ENCODE peak calls at places on chromosomes 4 and X, in nine cellular contexts. J, V, G, F, M, K, E, Y and D are unnamed samples.
A peak's percentile ranks its signal among the peaks of the same experiment; 100 is the strongest.

GRCh38 chr4:165207016-165207430 is 338 bp upstream of the KLHL2 start:
- DNase-seq in J (peak; percentile 29), V (no peak), G (no peak), F (no peak), M (no peak), K (no peak), E (peak; percentile 9), Y (no peak), D (peak; percentile 31)

GRCh38 chr4:118776166-118776954 is 59.6 kb downstream of the SEC24D start:
- DNase-seq in J (no peak), V (no peak), G (no peak), F (no peak), M (no peak), K (peak; percentile 64), E (no peak), Y (no peak), D (peak; percentile 70)

GRCh38 chr4:17092990-17093880 is 194.8 kb upstream of the LDB2 start:
- DNase-seq in J (no peak), V (no peak), G (no peak), F (no peak), M (no peak), K (no peak), E (no peak), Y (no peak), D (no peak)

GRCh38 chr4:89303989-89304388 is 3.6 kb downstream of the GPRIN3 start:
- DNase-seq in J (no peak), V (no peak), G (no peak), F (no peak), M (no peak), K (no peak), E (no peak), Y (no peak), D (no peak)

GRCh38 chr4:123034023-123034422 is 111.6 kb upstream of the NUDT6 start:
- DNase-seq in J (no peak), V (no peak), G (no peak), F (no peak), M (no peak), K (no peak), E (no peak), Y (no peak), D (peak; percentile 62)

GRCh38 chr4:55609393-55609821 is 17.4 kb upstream of the PDCL2 start:
- DNase-seq in J (no peak), V (no peak), G (no peak), F (no peak), M (no peak), K (no peak), E (no peak), Y (no peak), D (peak; percentile 2)

GRCh38 chrX:102154900-102155805 is 624 bp downstream of the BEX5 start:
- DNase-seq in J (peak; percentile 18), V (no peak), G (no peak), F (no peak), M (no peak), K (no peak), E (no peak), Y (peak; percentile 6), D (no peak)

GRCh38 chr4:128528793-128529553 is 241.4 kb upstream of the PGRMC2 start:
- DNase-seq in J (no peak), V (peak; percentile 91), G (no peak), F (peak; percentile 69), M (no peak), K (peak; percentile 94), E (peak; percentile 39), Y (peak; percentile 67), D (peak; percentile 99)

GRCh38 chr4:1045193-1045594 is 33.8 kb downstream of the FGFRL1 start:
- DNase-seq in J (no peak), V (no peak), G (no peak), F (no peak), M (peak; percentile 25), K (no peak), E (no peak), Y (no peak), D (no peak)

GRCh38 chr4:98780926-98781325 is 122.5 kb upstream of the TSPAN5 start:
- DNase-seq in J (no peak), V (no peak), G (no peak), F (no peak), M (no peak), K (no peak), E (no peak), Y (no peak), D (no peak)

GRCh38 chrX:41108007-41108683 is 22.9 kb downstream of the USP9X start:
- DNase-seq in J (no peak), V (no peak), G (no peak), F (no peak), M (no peak), K (no peak), E (no peak), Y (no peak), D (no peak)

GRCh38 chrX:114071412-114071811 is 512.5 kb upstream of the HTR2C start:
- DNase-seq in J (no peak), V (no peak), G (peak; percentile 76), F (no peak), M (no peak), K (no peak), E (no peak), Y (no peak), D (no peak)

GRCh38 chr4:37827802-37828321 is 1.4 kb downstream of the PGM2 start:
- DNase-seq in J (no peak), V (no peak), G (no peak), F (no peak), M (no peak), K (no peak), E (no peak), Y (no peak), D (no peak)

GRCh38 chr4:109729155-109729562 is 711 bp downstream of the PLA2G12A start:
- DNase-seq in J (no peak), V (no peak), G (peak; percentile 24), F (no peak), M (no peak), K (peak; percentile 33), E (no peak), Y (peak; percentile 13), D (peak; percentile 7)

GRCh38 chr4:173513651-173514050 is 16.4 kb downstream of the HAND2 start:
- DNase-seq in J (no peak), V (no peak), G (no peak), F (no peak), M (no peak), K (peak; percentile 45), E (no peak), Y (no peak), D (no peak)

GRCh38 chr4:7908668-7909067 is 31.0 kb downstream of the AFAP1 start:
- DNase-seq in J (no peak), V (no peak), G (no peak), F (no peak), M (no peak), K (no peak), E (no peak), Y (no peak), D (no peak)
- H3K27ac ChIP-seq in J (no peak overlapping the region), V (no peak overlapping the region), G (no peak overlapping the region), F (peak overlapping the region; percentile 95), M (no peak overlapping the region), K (no peak overlapping the region), E (no peak overlapping the region), Y (no peak overlapping the region), D (no peak overlapping the region)

GRCh38 chr4:53586121-53586816 is 5.0 kb downstream of the LNX1 start:
- DNase-seq in J (no peak), V (peak; percentile 88), G (no peak), F (no peak), M (no peak), K (peak; percentile 81), E (peak; percentile 17), Y (no peak), D (peak; percentile 99)

GRCh38 chr4:53587123-53587522 is 4.2 kb downstream of the LNX1 start:
- DNase-seq in J (no peak), V (no peak), G (no peak), F (no peak), M (no peak), K (no peak), E (no peak), Y (no peak), D (no peak)

GRCh38 chr4:53591372-53591892 is at the start of gene LNX1:
- DNase-seq in J (peak; percentile 97), V (no peak), G (peak; percentile 22), F (no peak), M (no peak), K (no peak), E (no peak), Y (peak; percentile 10), D (no peak)

GRCh38 chr4:53592128-53592527 is 842 bp upstream of the LNX1 start:
- DNase-seq in J (peak; percentile 75), V (no peak), G (no peak), F (no peak), M (no peak), K (peak; percentile 84), E (no peak), Y (no peak), D (peak; percentile 13)

GRCh38 chr4:53589511-53589910 is 1.8 kb downstream of the LNX1 start:
- DNase-seq in J (no peak), V (no peak), G (no peak), F (no peak), M (no peak), K (peak; percentile 74), E (no peak), Y (no peak), D (no peak)
- H3K27ac ChIP-seq in J (no peak overlapping the region), V (no peak overlapping the region), G (no peak overlapping the region), F (no peak overlapping the region), M (no peak overlapping the region), K (no peak overlapping the region), E (no peak overlapping the region), Y (no peak overlapping the region), D (no peak overlapping the region)

GRCh38 chrX:154731881-154732280 is 19.0 kb downstream of the GAB3 start:
- DNase-seq in J (no peak), V (no peak), G (peak; percentile 54), F (no peak), M (no peak), K (peak; percentile 62), E (no peak), Y (no peak), D (peak; percentile 45)

GRCh38 chrX:154732421-154733071 is 18.3 kb downstream of the GAB3 start:
- DNase-seq in J (no peak), V (no peak), G (peak; percentile 66), F (peak; percentile 85), M (no peak), K (peak; percentile 81), E (no peak), Y (no peak), D (peak; percentile 74)

GRCh38 chrX:154734101-154734781 is 16.6 kb downstream of the GAB3 start:
- DNase-seq in J (no peak), V (no peak), G (peak; percentile 87), F (no peak), M (peak; percentile 40), K (peak; percentile 90), E (peak; percentile 17), Y (no peak), D (peak; percentile 91)

GRCh38 chrX:154731203-154731602 is 19.7 kb downstream of the GAB3 start:
- DNase-seq in J (no peak), V (no peak), G (peak; percentile 69), F (no peak), M (no peak), K (no peak), E (no peak), Y (no peak), D (no peak)

GRCh38 chrX:154733072-154733425 is 17.8 kb downstream of the GAB3 start:
- DNase-seq in J (no peak), V (no peak), G (no peak), F (no peak), M (no peak), K (no peak), E (no peak), Y (no peak), D (no peak)
- H3K27ac ChIP-seq in J (peak overlapping the region; percentile 77), V (no peak overlapping the region), G (peak overlapping the region; percentile 84), F (peak overlapping the region; percentile 89), M (peak overlapping the region; percentile 74), K (peak overlapping the region; percentile 62), E (peak overlapping the region; percentile 87), Y (no peak overlapping the region), D (no peak overlapping the region)

GRCh38 chr4:103199009-103199408 is 866 bp upstream of the CENPE start:
- DNase-seq in J (no peak), V (no peak), G (no peak), F (no peak), M (no peak), K (no peak), E (no peak), Y (no peak), D (no peak)
- H3K27ac ChIP-seq in J (no peak overlapping the region), V (no peak overlapping the region), G (peak overlapping the region; percentile 81), F (peak overlapping the region; percentile 91), M (no peak overlapping the region), K (no peak overlapping the region), E (peak overlapping the region; percentile 83), Y (no peak overlapping the region), D (no peak overlapping the region)